ENCODE peak calls at places on chromosomes 3 and 15, in four cellular contexts. E, Q, O and B are unnamed samples.

GRCh38 chr15:31280831-31281216 is 45.8 kb upstream of the KLF13 start:
- DNase-seq in E (no peak), Q (no peak), O (no peak), B (no peak)

GRCh38 chr15:100201376-100202280 is 140.1 kb downstream of the ADAMTS17 start:
- DNase-seq in E (no peak), Q (peak), O (no peak), B (no peak)

GRCh38 chr15:35061171-35062163 is 23.6 kb downstream of the NANOGP8 start:
- DNase-seq in E (peak), Q (no peak), O (no peak), B (peak)

GRCh38 chr3:15726043-15726442 is 71.7 kb downstream of the ANKRD28 start:
- DNase-seq in E (peak), Q (no peak), O (no peak), B (peak)

GRCh38 chr15:27486036-27486435 is 515.1 kb downstream of the GABRG3 start:
- DNase-seq in E (no peak), Q (no peak), O (no peak), B (no peak)

GRCh38 chr15:60095711-60096110 is 91.6 kb downstream of the FOXB1 start:
- DNase-seq in E (peak), Q (no peak), O (no peak), B (no peak)

GRCh38 chr3:138459619-138460535 is 25.5 kb downstream of the ESYT3 start:
- DNase-seq in E (no peak), Q (no peak), O (no peak), B (no peak)

GRCh38 chr3:86794336-86795065 is 196.4 kb downstream of the VGLL3 start:
- DNase-seq in E (peak), Q (peak), O (no peak), B (no peak)

GRCh38 chr3:24812116-24812515 is 317.5 kb upstream of the THRB start:
- DNase-seq in E (no peak), Q (no peak), O (no peak), B (no peak)

GRCh38 chr3:147409143-147410121 is at the start of gene ZIC1:
- DNase-seq in E (peak), Q (no peak), O (no peak), B (no peak)

GRCh38 chr15:70092462-70092850 is 5.3 kb downstream of the TLE3 start:
- DNase-seq in E (no peak), Q (peak), O (no peak), B (no peak)

GRCh38 chr15:33131880-33132279 is 62.6 kb downstream of the FMN1 start:
- DNase-seq in E (no peak), Q (no peak), O (no peak), B (peak)

GRCh38 chr3:71245052-71245488 is 338.5 kb downstream of the FOXP1 start:
- DNase-seq in E (peak), Q (peak), O (no peak), B (no peak)

DNA sequence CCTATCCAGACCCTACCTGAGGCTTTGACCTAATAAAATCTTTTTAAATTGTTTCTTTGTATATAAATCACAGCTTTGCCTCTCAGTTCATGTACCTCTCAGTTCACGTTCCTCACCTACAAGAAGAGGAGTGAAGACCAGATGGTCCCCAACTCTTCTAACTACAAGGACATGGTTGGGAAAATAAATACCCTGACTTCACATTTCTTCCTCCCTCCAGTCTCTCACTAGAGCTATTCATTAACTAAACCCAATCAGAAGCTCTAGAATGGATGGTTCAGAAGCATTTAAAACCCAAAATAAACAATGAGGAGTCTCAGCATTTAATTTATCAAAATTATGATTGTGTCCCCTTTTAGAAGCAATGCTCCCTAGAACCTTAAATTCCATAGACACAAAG is 97.3 kb upstream of the AGTR1 start:
- DNase-seq in E (no peak), Q (no peak), O (no peak), B (no peak)
- H3K4me3 ChIP-seq in E (no peak), Q (no peak), O (no peak), B (no peak)

GRCh38 chr3:123451186-123451585 is 2.3 kb upstream of the ADCY5 start:
- DNase-seq in E (no peak), Q (no peak), O (no peak), B (no peak)

GRCh38 chr3:123449986-123450474 is 1.1 kb upstream of the ADCY5 start:
- DNase-seq in E (peak), Q (no peak), O (peak), B (no peak)

GRCh38 chr3:123448503-123449091 is at the start of gene ADCY5:
- DNase-seq in E (peak), Q (peak), O (no peak), B (peak)

GRCh38 chr3:123447749-123448502 is 964 bp downstream of the ADCY5 start:
- DNase-seq in E (peak), Q (no peak), O (no peak), B (peak)

GRCh38 chr3:123449092-123449985 is 449 bp upstream of the ADCY5 start:
- DNase-seq in E (peak), Q (peak), O (peak), B (peak)
- H3K4me3 ChIP-seq in E (peak), Q (peak), O (peak), B (peak)

GRCh38 chr3:16849240-16849639 is 35.5 kb upstream of the PLCL2 start:
- DNase-seq in E (no peak), Q (no peak), O (peak), B (peak)
- H3K4me3 ChIP-seq in E (no peak), Q (no peak), O (peak), B (no peak)

DNA sequence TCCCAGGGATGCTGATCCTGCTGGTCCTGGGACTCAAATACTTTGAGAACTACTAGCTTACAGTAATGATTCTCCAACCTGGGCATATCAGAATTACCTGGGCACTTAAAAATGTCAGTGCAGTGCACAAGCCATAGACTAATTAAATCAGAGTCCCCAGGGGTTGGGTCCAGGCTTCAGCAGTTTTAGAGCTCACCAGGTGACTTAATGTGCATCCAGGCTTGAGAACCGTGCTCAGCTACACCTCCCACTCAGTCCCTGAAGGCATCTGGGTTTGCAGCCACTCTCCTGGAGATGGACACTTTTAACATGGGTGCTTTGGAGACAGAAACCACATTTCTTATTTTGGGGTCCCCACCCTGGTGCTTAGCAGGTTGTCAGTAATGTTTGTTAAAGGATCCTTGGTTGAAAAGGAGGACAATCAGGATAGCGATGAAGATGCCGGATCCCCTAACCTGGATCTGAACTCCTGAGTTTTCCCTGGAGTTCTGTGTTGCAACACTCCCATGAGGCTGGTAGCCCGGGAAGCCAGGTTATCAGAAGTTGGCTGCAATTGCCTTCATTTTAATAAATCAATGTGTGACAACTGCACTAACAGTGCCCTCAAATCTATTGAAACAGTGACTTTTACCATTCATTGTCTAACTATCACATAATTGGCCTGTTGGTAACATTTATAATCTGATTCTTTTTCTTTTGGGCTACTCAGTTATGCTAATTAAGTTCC is 48.1 kb downstream of the BFSP2 start:
- DNase-seq in E (no peak), Q (no peak), O (no peak), B (no peak)
- H3K4me3 ChIP-seq in E (no peak), Q (no peak), O (no peak), B (no peak)

GRCh38 chr15:49424954-49425353 is 1.9 kb downstream of the FGF7 start:
- DNase-seq in E (peak), Q (no peak), O (no peak), B (no peak)
- H3K4me3 ChIP-seq in E (peak), Q (no peak), O (peak), B (no peak)